ENCODE peak calls at places on chromosome 5, in seven cellular contexts. W, K, Z, E, V, D and F are unnamed samples.

GRCh38 chr5:15525679-15526275 is 25.8 kb downstream of the FBXL7 start:
- DNase-seq in D (no peak), E (no peak), W (no peak), K (no peak), Z (no peak), V (no peak), F (no peak)

GRCh38 chr5:54378707-54379106 is 68.3 kb upstream of the ARL15 start:
- DNase-seq in W (no peak), Z (no peak), D (no peak), E (no peak), K (no peak), V (no peak), F (no peak)

GRCh38 chr5:104347119-104347708 is 784.6 kb upstream of the NUDT12 start:
- DNase-seq in V (no peak), D (no peak), K (peak), Z (no peak), W (no peak), E (no peak), F (no peak)

GRCh38 chr5:54243483-54244080 is 66.8 kb downstream of the ARL15 start:
- DNase-seq in D (no peak), K (peak), V (peak), W (no peak), E (peak), Z (peak), F (no peak)

GRCh38 chr5:26482076-26482816 is 556.1 kb downstream of the CDH9 start:
- DNase-seq in D (no peak), V (no peak), K (peak), W (no peak), Z (no peak), E (no peak), F (no peak)

GRCh38 chr5:171577940-171578856 is 158.8 kb downstream of the FGF18 start:
- DNase-seq in D (no peak), W (no peak), E (no peak), V (no peak), Z (no peak), K (no peak), F (no peak)

GRCh38 chr5:133938932-133939331 is 29.5 kb downstream of the C5orf15 start:
- DNase-seq in D (no peak), K (peak), V (no peak), W (no peak), Z (no peak), E (no peak), F (no peak)

GRCh38 chr5:126182901-126183695 is 240.1 kb upstream of the GRAMD2B start:
- DNase-seq in W (peak), K (no peak), V (no peak), Z (no peak), D (no peak), E (no peak), F (peak)

GRCh38 chr5:61280766-61281427 is 51.2 kb upstream of the ZSWIM6 start:
- DNase-seq in Z (no peak), D (peak), W (no peak), K (peak), E (peak), V (no peak), F (peak)

GRCh38 chr5:157309796-157310195 is 43.9 kb downstream of the CYFIP2 start:
- DNase-seq in K (peak), Z (no peak), V (no peak), E (no peak), W (no peak), D (no peak), F (no peak)

GRCh38 chr5:55650391-55650790 is 61.7 kb downstream of the SLC38A9 start:
- DNase-seq in D (no peak), E (peak), V (peak), K (peak), W (no peak), Z (no peak), F (no peak)

GRCh38 chr5:134125195-134126015 is 10.9 kb downstream of the TCF7 start:
- DNase-seq in W (no peak), Z (no peak), K (peak), V (no peak), E (no peak), D (no peak), F (no peak)

GRCh38 chr5:60546157-60546556 is 153.8 kb downstream of the DEPDC1B start:
- DNase-seq in W (no peak), Z (no peak), E (no peak), K (no peak), V (no peak), D (no peak), F (no peak)

GRCh38 chr5:66255702-66256101 is 111.6 kb downstream of the SREK1 start:
- DNase-seq in V (no peak), K (no peak), E (no peak), W (no peak), Z (no peak), D (no peak), F (no peak)

GRCh38 chr5:40578501-40579451 is 100.9 kb upstream of the PTGER4 start:
- DNase-seq in Z (peak), E (no peak), W (no peak), K (no peak), V (no peak), D (no peak), F (no peak)

GRCh38 chr5:56145511-56145910 is 87.6 kb downstream of the ANKRD55 start:
- DNase-seq in V (no peak), E (no peak), Z (no peak), K (no peak), W (no peak), D (no peak), F (no peak)

GRCh38 chr5:43078956-43079355 is 38.8 kb upstream of the ANXA2R start:
- DNase-seq in V (no peak), K (peak), E (no peak), Z (no peak), D (no peak), W (no peak), F (no peak)

GRCh38 chr5:178695560-178695959 is 34.9 kb downstream of the ZNF354A start:
- DNase-seq in K (no peak), E (no peak), Z (no peak), V (no peak), W (no peak), D (no peak), F (no peak)

GRCh38 chr5:162882629-162883028 is 554.8 kb upstream of the CCNG1 start:
- DNase-seq in E (no peak), K (no peak), Z (no peak), D (no peak), V (no peak), W (no peak), F (no peak)

GRCh38 chr5:92444888-92445287 is 1061.8 kb upstream of the ARRDC3 start:
- DNase-seq in K (no peak), D (no peak), Z (no peak), E (no peak), V (no peak), W (no peak), F (no peak)